ENCODE peak calls at places on chromosomes 5 and 9, in nine cellular contexts. One of them, this sample, is unnamed.

GRCh38 chr5:39231705-39232525 is 12.6 kb upstream of the FYB1 start:
- DNase-seq in IMR-90: no peak
- DNase-seq in head of caudate nucleus: no peak
- DNase-seq in activated CD8-positive, alpha-beta memory T cell treated with anti-CD3 and anti-CD28 coated beads for 24 hours: no peak
- DNase-seq in renal cortical epithelial cell: peak
- DNase-seq in heart right ventricle: no peak
- DNase-seq in GM12864: no peak
- DNase-seq in progenitor cell of endocrine pancreas: no peak
- DNase-seq in stimulated activated CD4-positive, alpha-beta T cell treated with anti-CD3 and anti-CD28 coated beads, Interleukin-15, amount 100 ng/mL, for 24 hours: peak
- DNase-seq in this sample: no peak

GRCh38 chr5:178793156-178793555 is 62.7 kb upstream of the ZNF354A start:
- DNase-seq in head of caudate nucleus: no peak
- DNase-seq in progenitor cell of endocrine pancreas: no peak
- DNase-seq in heart right ventricle: no peak
- DNase-seq in stimulated activated CD4-positive, alpha-beta T cell treated with anti-CD3 and anti-CD28 coated beads, Interleukin-15, amount 100 ng/mL, for 24 hours: peak
- DNase-seq in GM12864: no peak
- DNase-seq in renal cortical epithelial cell: no peak
- DNase-seq in activated CD8-positive, alpha-beta memory T cell treated with anti-CD3 and anti-CD28 coated beads for 24 hours: no peak
- DNase-seq in IMR-90: no peak
- DNase-seq in this sample: peak

GRCh38 chr9:81566074-81566698 is 123.2 kb downstream of the TLE1 start:
- DNase-seq in IMR-90: no peak
- DNase-seq in heart right ventricle: no peak
- DNase-seq in stimulated activated CD4-positive, alpha-beta T cell treated with anti-CD3 and anti-CD28 coated beads, Interleukin-15, amount 100 ng/mL, for 24 hours: no peak
- DNase-seq in GM12864: no peak
- DNase-seq in activated CD8-positive, alpha-beta memory T cell treated with anti-CD3 and anti-CD28 coated beads for 24 hours: no peak
- DNase-seq in progenitor cell of endocrine pancreas: no peak
- DNase-seq in head of caudate nucleus: no peak
- DNase-seq in renal cortical epithelial cell: no peak
- DNase-seq in this sample: no peak

GRCh38 chr5:58641533-58641932 is 58.7 kb downstream of the RAB3C start:
- DNase-seq in heart right ventricle: no peak
- DNase-seq in activated CD8-positive, alpha-beta memory T cell treated with anti-CD3 and anti-CD28 coated beads for 24 hours: no peak
- DNase-seq in stimulated activated CD4-positive, alpha-beta T cell treated with anti-CD3 and anti-CD28 coated beads, Interleukin-15, amount 100 ng/mL, for 24 hours: no peak
- DNase-seq in IMR-90: no peak
- DNase-seq in renal cortical epithelial cell: peak
- DNase-seq in progenitor cell of endocrine pancreas: no peak
- DNase-seq in GM12864: no peak
- DNase-seq in head of caudate nucleus: no peak
- DNase-seq in this sample: no peak

GRCh38 chr9:126862461-126862830 is 2.0 kb downstream of the ZBTB34 start:
- DNase-seq in renal cortical epithelial cell: no peak
- DNase-seq in GM12864: no peak
- DNase-seq in activated CD8-positive, alpha-beta memory T cell treated with anti-CD3 and anti-CD28 coated beads for 24 hours: no peak
- DNase-seq in IMR-90: no peak
- DNase-seq in stimulated activated CD4-positive, alpha-beta T cell treated with anti-CD3 and anti-CD28 coated beads, Interleukin-15, amount 100 ng/mL, for 24 hours: no peak
- DNase-seq in head of caudate nucleus: no peak
- DNase-seq in heart right ventricle: no peak
- DNase-seq in progenitor cell of endocrine pancreas: no peak
- DNase-seq in this sample: no peak

GRCh38 chr5:58871648-58872242 is 288.9 kb downstream of the RAB3C start:
- DNase-seq in IMR-90: peak
- DNase-seq in activated CD8-positive, alpha-beta memory T cell treated with anti-CD3 and anti-CD28 coated beads for 24 hours: no peak
- DNase-seq in renal cortical epithelial cell: peak
- DNase-seq in GM12864: no peak
- DNase-seq in progenitor cell of endocrine pancreas: no peak
- DNase-seq in head of caudate nucleus: peak
- DNase-seq in heart right ventricle: no peak
- DNase-seq in stimulated activated CD4-positive, alpha-beta T cell treated with anti-CD3 and anti-CD28 coated beads, Interleukin-15, amount 100 ng/mL, for 24 hours: peak
- DNase-seq in this sample: peak

GRCh38 chr5:160452721-160453263 is 31.1 kb downstream of the PTTG1 start:
- DNase-seq in stimulated activated CD4-positive, alpha-beta T cell treated with anti-CD3 and anti-CD28 coated beads, Interleukin-15, amount 100 ng/mL, for 24 hours: no peak
- DNase-seq in GM12864: no peak
- DNase-seq in IMR-90: no peak
- DNase-seq in head of caudate nucleus: no peak
- DNase-seq in renal cortical epithelial cell: no peak
- DNase-seq in heart right ventricle: no peak
- DNase-seq in progenitor cell of endocrine pancreas: no peak
- DNase-seq in activated CD8-positive, alpha-beta memory T cell treated with anti-CD3 and anti-CD28 coated beads for 24 hours: no peak
- DNase-seq in this sample: no peak

GRCh38 chr5:43401827-43402226 is 10.4 kb downstream of the CCL28 start:
- DNase-seq in IMR-90: peak
- DNase-seq in GM12864: no peak
- DNase-seq in stimulated activated CD4-positive, alpha-beta T cell treated with anti-CD3 and anti-CD28 coated beads, Interleukin-15, amount 100 ng/mL, for 24 hours: no peak
- DNase-seq in renal cortical epithelial cell: no peak
- DNase-seq in head of caudate nucleus: no peak
- DNase-seq in progenitor cell of endocrine pancreas: no peak
- DNase-seq in heart right ventricle: no peak
- DNase-seq in activated CD8-positive, alpha-beta memory T cell treated with anti-CD3 and anti-CD28 coated beads for 24 hours: no peak
- DNase-seq in this sample: no peak

GRCh38 chr5:90037646-90038045 is 371.9 kb downstream of the CETN3 start:
- DNase-seq in heart right ventricle: no peak
- DNase-seq in progenitor cell of endocrine pancreas: no peak
- DNase-seq in activated CD8-positive, alpha-beta memory T cell treated with anti-CD3 and anti-CD28 coated beads for 24 hours: no peak
- DNase-seq in head of caudate nucleus: no peak
- DNase-seq in IMR-90: peak
- DNase-seq in stimulated activated CD4-positive, alpha-beta T cell treated with anti-CD3 and anti-CD28 coated beads, Interleukin-15, amount 100 ng/mL, for 24 hours: no peak
- DNase-seq in renal cortical epithelial cell: no peak
- DNase-seq in GM12864: no peak
- DNase-seq in this sample: no peak

GRCh38 chr5:173885481-173886010 is 2.6 kb upstream of the CPEB4 start:
- DNase-seq in head of caudate nucleus: no peak
- DNase-seq in GM12864: peak
- DNase-seq in renal cortical epithelial cell: no peak
- DNase-seq in stimulated activated CD4-positive, alpha-beta T cell treated with anti-CD3 and anti-CD28 coated beads, Interleukin-15, amount 100 ng/mL, for 24 hours: no peak
- DNase-seq in heart right ventricle: no peak
- DNase-seq in activated CD8-positive, alpha-beta memory T cell treated with anti-CD3 and anti-CD28 coated beads for 24 hours: no peak
- DNase-seq in progenitor cell of endocrine pancreas: no peak
- DNase-seq in IMR-90: no peak
- DNase-seq in this sample: no peak

GRCh38 chr5:1516615-1517601 is 6.9 kb downstream of the LPCAT1 start:
- DNase-seq in IMR-90: peak
- DNase-seq in renal cortical epithelial cell: peak
- DNase-seq in GM12864: no peak
- DNase-seq in stimulated activated CD4-positive, alpha-beta T cell treated with anti-CD3 and anti-CD28 coated beads, Interleukin-15, amount 100 ng/mL, for 24 hours: no peak
- DNase-seq in progenitor cell of endocrine pancreas: peak
- DNase-seq in head of caudate nucleus: no peak
- DNase-seq in activated CD8-positive, alpha-beta memory T cell treated with anti-CD3 and anti-CD28 coated beads for 24 hours: peak
- DNase-seq in heart right ventricle: no peak
- DNase-seq in this sample: peak

GRCh38 chr9:120490888-120491595 is 88.9 kb downstream of the CDK5RAP2 start:
- DNase-seq in stimulated activated CD4-positive, alpha-beta T cell treated with anti-CD3 and anti-CD28 coated beads, Interleukin-15, amount 100 ng/mL, for 24 hours: no peak
- DNase-seq in GM12864: peak
- DNase-seq in progenitor cell of endocrine pancreas: no peak
- DNase-seq in renal cortical epithelial cell: peak
- DNase-seq in heart right ventricle: no peak
- DNase-seq in activated CD8-positive, alpha-beta memory T cell treated with anti-CD3 and anti-CD28 coated beads for 24 hours: no peak
- DNase-seq in IMR-90: no peak
- DNase-seq in head of caudate nucleus: no peak
- DNase-seq in this sample: no peak

GRCh38 chr5:150112211-150113046 is 26.1 kb upstream of the CSF1R start:
- DNase-seq in stimulated activated CD4-positive, alpha-beta T cell treated with anti-CD3 and anti-CD28 coated beads, Interleukin-15, amount 100 ng/mL, for 24 hours: no peak
- DNase-seq in head of caudate nucleus: peak
- DNase-seq in IMR-90: peak
- DNase-seq in activated CD8-positive, alpha-beta memory T cell treated with anti-CD3 and anti-CD28 coated beads for 24 hours: no peak
- DNase-seq in progenitor cell of endocrine pancreas: no peak
- DNase-seq in renal cortical epithelial cell: peak
- DNase-seq in heart right ventricle: no peak
- DNase-seq in GM12864: no peak
- DNase-seq in this sample: no peak

GRCh38 chr9:116632990-116633441 is 54.1 kb upstream of the TRIM32 start:
- DNase-seq in GM12864: no peak
- DNase-seq in IMR-90: peak
- DNase-seq in renal cortical epithelial cell: no peak
- DNase-seq in progenitor cell of endocrine pancreas: no peak
- DNase-seq in heart right ventricle: no peak
- DNase-seq in stimulated activated CD4-positive, alpha-beta T cell treated with anti-CD3 and anti-CD28 coated beads, Interleukin-15, amount 100 ng/mL, for 24 hours: no peak
- DNase-seq in activated CD8-positive, alpha-beta memory T cell treated with anti-CD3 and anti-CD28 coated beads for 24 hours: no peak
- DNase-seq in head of caudate nucleus: no peak
- DNase-seq in this sample: no peak

GRCh38 chr9:27471789-27472585 is 52.1 kb upstream of the IFNK start:
- DNase-seq in stimulated activated CD4-positive, alpha-beta T cell treated with anti-CD3 and anti-CD28 coated beads, Interleukin-15, amount 100 ng/mL, for 24 hours: no peak
- DNase-seq in activated CD8-positive, alpha-beta memory T cell treated with anti-CD3 and anti-CD28 coated beads for 24 hours: no peak
- DNase-seq in heart right ventricle: no peak
- DNase-seq in head of caudate nucleus: no peak
- DNase-seq in renal cortical epithelial cell: no peak
- DNase-seq in progenitor cell of endocrine pancreas: no peak
- DNase-seq in IMR-90: no peak
- DNase-seq in GM12864: no peak
- DNase-seq in this sample: no peak

GRCh38 chr9:110521211-110521610 is 58.3 kb downstream of the SVEP1 start:
- DNase-seq in activated CD8-positive, alpha-beta memory T cell treated with anti-CD3 and anti-CD28 coated beads for 24 hours: no peak
- DNase-seq in IMR-90: no peak
- DNase-seq in head of caudate nucleus: no peak
- DNase-seq in heart right ventricle: no peak
- DNase-seq in stimulated activated CD4-positive, alpha-beta T cell treated with anti-CD3 and anti-CD28 coated beads, Interleukin-15, amount 100 ng/mL, for 24 hours: no peak
- DNase-seq in renal cortical epithelial cell: no peak
- DNase-seq in GM12864: no peak
- DNase-seq in progenitor cell of endocrine pancreas: no peak
- DNase-seq in this sample: no peak

GRCh38 chr5:150065886-150066285 is 20.5 kb downstream of the CSF1R start:
- DNase-seq in renal cortical epithelial cell: no peak
- DNase-seq in IMR-90: peak
- DNase-seq in stimulated activated CD4-positive, alpha-beta T cell treated with anti-CD3 and anti-CD28 coated beads, Interleukin-15, amount 100 ng/mL, for 24 hours: no peak
- DNase-seq in progenitor cell of endocrine pancreas: no peak
- DNase-seq in head of caudate nucleus: no peak
- DNase-seq in GM12864: no peak
- DNase-seq in activated CD8-positive, alpha-beta memory T cell treated with anti-CD3 and anti-CD28 coated beads for 24 hours: no peak
- DNase-seq in heart right ventricle: peak
- DNase-seq in this sample: no peak

GRCh38 chr9:88258012-88258411 is 119.7 kb upstream of the SPATA31C2 start:
- DNase-seq in renal cortical epithelial cell: peak
- DNase-seq in head of caudate nucleus: peak
- DNase-seq in progenitor cell of endocrine pancreas: no peak
- DNase-seq in stimulated activated CD4-positive, alpha-beta T cell treated with anti-CD3 and anti-CD28 coated beads, Interleukin-15, amount 100 ng/mL, for 24 hours: no peak
- DNase-seq in GM12864: no peak
- DNase-seq in activated CD8-positive, alpha-beta memory T cell treated with anti-CD3 and anti-CD28 coated beads for 24 hours: no peak
- DNase-seq in IMR-90: peak
- DNase-seq in heart right ventricle: peak
- DNase-seq in this sample: no peak

GRCh38 chr9:36008774-36009300 is 27.9 kb upstream of the RECK start:
- DNase-seq in IMR-90: peak
- DNase-seq in renal cortical epithelial cell: peak
- DNase-seq in activated CD8-positive, alpha-beta memory T cell treated with anti-CD3 and anti-CD28 coated beads for 24 hours: peak
- DNase-seq in heart right ventricle: peak
- DNase-seq in head of caudate nucleus: peak
- DNase-seq in progenitor cell of endocrine pancreas: peak
- DNase-seq in GM12864: peak
- DNase-seq in stimulated activated CD4-positive, alpha-beta T cell treated with anti-CD3 and anti-CD28 coated beads, Interleukin-15, amount 100 ng/mL, for 24 hours: peak
- DNase-seq in this sample: peak

GRCh38 chr9:137691648-137692357 is 73.0 kb downstream of the EHMT1 start:
- DNase-seq in GM12864: no peak
- DNase-seq in head of caudate nucleus: peak
- DNase-seq in IMR-90: no peak
- DNase-seq in activated CD8-positive, alpha-beta memory T cell treated with anti-CD3 and anti-CD28 coated beads for 24 hours: no peak
- DNase-seq in renal cortical epithelial cell: no peak
- DNase-seq in heart right ventricle: no peak
- DNase-seq in progenitor cell of endocrine pancreas: no peak
- DNase-seq in stimulated activated CD4-positive, alpha-beta T cell treated with anti-CD3 and anti-CD28 coated beads, Interleukin-15, amount 100 ng/mL, for 24 hours: no peak
- DNase-seq in this sample: no peak